ENCODE peak calls at places on chromosome X, in six cellular contexts. N is HCT116, H is K562, G is GM12878, X is H1, F is HepG2. V is an unnamed sample.

GRCh38 chrX:48883729-48884128 is 13.8 kb downstream of the TIMM17B start:
- DNase-seq in N (no peak), H (no peak), G (no peak), X (no peak), F (no peak), V (no peak)

GRCh38 chrX:42720209-42720608 is 57.8 kb downstream of the PPP1R2C start:
- DNase-seq in N (no peak), H (no peak), G (no peak), X (no peak), F (no peak), V (no peak)

GRCh38 chrX:79728421-79728820 is 286.1 kb upstream of the TBX22 start:
- DNase-seq in N (no peak), H (no peak), G (no peak), X (no peak), F (no peak), V (peak)

GRCh38 chrX:15820106-15821073 is 30.1 kb downstream of the ZRSR2 start:
- DNase-seq in N (no peak), H (no peak), G (no peak), X (no peak), F (no peak), V (no peak)

GRCh38 chrX:130793966-130794365 is 109.0 kb downstream of the ENOX2 start:
- DNase-seq in N (no peak), H (no peak), G (no peak), X (no peak), F (no peak), V (no peak)

GRCh38 chrX:57899064-57899463 is 11.2 kb downstream of the ZXDA start:
- DNase-seq in N (no peak), H (no peak), G (no peak), X (no peak), F (no peak), V (no peak)

GRCh38 chrX:16743604-16744325 is 24.4 kb downstream of the SYAP1 start:
- DNase-seq in N (no peak), H (no peak), G (no peak), X (no peak), F (no peak), V (no peak)

GRCh38 chrX:13007519-13008188 is 32.7 kb downstream of the TMSB4X start:
- DNase-seq in N (no peak), H (no peak), G (no peak), X (no peak), F (no peak), V (no peak)

GRCh38 chrX:153554519-153555167 is 37.2 kb downstream of the ATP2B3 start:
- DNase-seq in N (peak), H (peak), G (no peak), X (no peak), F (peak), V (no peak)

GRCh38 chrX:49995021-49995731 is 72.8 kb downstream of the CLCN5 start:
- DNase-seq in N (peak), H (peak), G (no peak), X (no peak), F (peak), V (peak)

GRCh38 chrX:122579521-122579920 is 604.6 kb upstream of the GRIA3 start:
- DNase-seq in N (no peak), H (no peak), G (no peak), X (no peak), F (no peak), V (no peak)

GRCh38 chrX:14290335-14290734 is 239.0 kb upstream of the GLRA2 start:
- DNase-seq in N (no peak), H (no peak), G (no peak), X (no peak), F (no peak), V (no peak)

GRCh38 chrX:97210501-97210900 is 326.8 kb downstream of the RPA4 start:
- DNase-seq in N (no peak), H (no peak), G (no peak), X (no peak), F (no peak), V (no peak)

GRCh38 chrX:29561417-29561816 is 653.9 kb upstream of the MAGEB2 start:
- DNase-seq in N (no peak), H (no peak), G (no peak), X (no peak), F (no peak), V (no peak)

GRCh38 chrX:111555559-111555958 is 44.1 kb downstream of the SERTM2 start:
- DNase-seq in N (no peak), H (no peak), G (no peak), X (no peak), F (no peak), V (no peak)

GRCh38 chrX:74349387-74349786 is 45.4 kb downstream of the ZCCHC13 start:
- DNase-seq in N (peak), H (no peak), G (no peak), X (no peak), F (peak), V (no peak)

GRCh38 chrX:9535101-9535500 is 70.2 kb downstream of the TBL1X start:
- DNase-seq in N (no peak), H (no peak), G (no peak), X (no peak), F (no peak), V (no peak)

GRCh38 chrX:115562492-115562872 is 1.5 kb downstream of the PLS3 start:
- DNase-seq in N (no peak), H (no peak), G (no peak), X (no peak), F (peak), V (no peak)

GRCh38 chrX:47145408-47146120 is 543 bp downstream of the RBM10 start:
- DNase-seq in N (no peak), H (peak), G (no peak), X (no peak), F (no peak), V (no peak)

GRCh38 chrX:115367455-115367854 is 77.9 kb downstream of the LUZP4 start:
- DNase-seq in N (no peak), H (no peak), G (no peak), X (no peak), F (no peak), V (no peak)

GRCh38 chrX:71671938-71672337 is 4.6 kb downstream of the LOC101059915 start:
- DNase-seq in N (no peak), H (no peak), G (no peak), X (no peak), F (no peak), V (no peak)

GRCh38 chrX:40501456-40501855 is 79.3 kb upstream of the ATP6AP2 start:
- DNase-seq in N (no peak), H (no peak), G (no peak), X (no peak), F (no peak), V (no peak)

GRCh38 chrX:87664381-87664780 is 146.8 kb downstream of the KLHL4 start:
- DNase-seq in N (no peak), H (peak), G (no peak), X (no peak), F (no peak), V (no peak)

GRCh38 chrX:66191563-66191962 is 27.5 kb downstream of the HEPH start:
- DNase-seq in N (no peak), H (no peak), G (no peak), X (no peak), F (no peak), V (no peak)

GRCh38 chrX:146481735-146482134 is 327.8 kb upstream of the CXorf51B start:
- DNase-seq in N (no peak), H (no peak), G (no peak), X (peak), F (no peak), V (no peak)

GRCh38 chrX:16978193-16978984 is 31.9 kb downstream of the REPS2 start:
- DNase-seq in N (no peak), H (no peak), G (no peak), X (no peak), F (no peak), V (no peak)

GRCh38 chrX:17826609-17827496 is 34.2 kb downstream of the RAI2 start:
- DNase-seq in N (no peak), H (no peak), G (no peak), X (no peak), F (no peak), V (no peak)

GRCh38 chrX:150486011-150486410 is 82.4 kb upstream of the MTM1 start:
- DNase-seq in N (peak), H (peak), G (no peak), X (no peak), F (peak), V (no peak)

GRCh38 chrX:115362334-115363095 is 73.0 kb downstream of the LUZP4 start:
- DNase-seq in N (no peak), H (no peak), G (no peak), X (no peak), F (no peak), V (no peak)

GRCh38 chrX:14829643-14830042 is 43.2 kb downstream of the FANCB start:
- DNase-seq in N (no peak), H (no peak), G (no peak), X (no peak), F (no peak), V (no peak)

GRCh38 chrX:17859609-17860178 is 1.4 kb downstream of the RAI2 start:
- DNase-seq in N (no peak), H (no peak), G (no peak), X (no peak), F (no peak), V (no peak)

GRCh38 chrX:3143043-3143799 is 102.0 kb downstream of the ARSF start:
- DNase-seq in N (peak), H (peak), G (no peak), X (no peak), F (peak), V (no peak)

GRCh38 chrX:42946544-42947223 is 168.7 kb upstream of the PPP1R2C start:
- DNase-seq in N (no peak), H (no peak), G (no peak), X (no peak), F (no peak), V (no peak)

GRCh38 chrX:141133272-141133671 is 43.7 kb downstream of the LDOC1 start:
- DNase-seq in N (no peak), H (no peak), G (no peak), X (no peak), F (no peak), V (no peak)

GRCh38 chrX:93422693-93423092 is 250.7 kb downstream of the NAP1L3 start:
- DNase-seq in N (no peak), H (peak), G (no peak), X (peak), F (peak), V (peak)

GRCh38 chrX:140432328-140433025 is 72.4 kb downstream of the SOX3 start:
- DNase-seq in N (no peak), H (no peak), G (no peak), X (no peak), F (no peak), V (no peak)

GRCh38 chrX:9706426-9706825 is 59.2 kb downstream of the GPR143 start:
- DNase-seq in N (no peak), H (no peak), G (no peak), X (no peak), F (no peak), V (no peak)

GRCh38 chrX:83022020-83022419 is 486.1 kb upstream of the POU3F4 start:
- DNase-seq in N (no peak), H (no peak), G (no peak), X (peak), F (no peak), V (no peak)

GRCh38 chrX:56232221-56233082 is at the start of gene KLF8:
- DNase-seq in N (peak), H (peak), G (no peak), X (no peak), F (no peak), V (peak)
- TF ChIP-seq ZNF274 in N (no peak), H (no peak), G (no peak), X (no peak), F (no peak), V (no peak)

DNA sequence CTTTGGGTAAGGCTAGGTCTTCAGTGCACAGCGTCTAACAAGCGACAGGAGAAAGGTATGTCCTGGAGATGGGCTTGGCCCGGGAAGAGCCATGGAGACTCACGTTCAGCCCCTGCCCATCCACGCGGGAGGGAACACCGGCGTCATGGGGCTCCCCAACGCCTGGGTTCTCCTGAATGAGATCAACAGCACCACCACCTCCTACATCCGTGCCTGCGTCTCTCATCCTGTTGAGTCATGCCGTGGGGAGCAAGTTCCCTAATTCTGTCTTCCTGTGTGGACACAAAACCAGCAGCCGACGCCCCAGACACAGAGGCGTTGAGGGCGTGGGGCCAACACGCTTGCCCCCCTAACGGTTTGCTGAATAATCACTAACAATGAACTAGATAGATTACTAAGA is 20.1 kb upstream of the IL3RA start:
- DNase-seq in N (no peak), H (no peak), G (no peak), X (no peak), F (no peak), V (no peak)
- TF ChIP-seq YY1 in N (no peak), H (no peak), G (no peak), X (no peak), F (no peak), V (no peak)

GRCh38 chrX:123835661-123836371 is 24.0 kb upstream of the XIAP start:
- DNase-seq in N (peak), H (no peak), G (no peak), X (no peak), F (no peak), V (no peak)
- TF ChIP-seq ZNF274 in N (no peak), H (no peak), G (no peak), X (no peak), F (no peak), V (no peak)

GRCh38 chrX:1546601-1547275 is 9.8 kb upstream of the P2RY8 start:
- DNase-seq in N (no peak), H (no peak), G (no peak), X (no peak), F (no peak), V (no peak)
- TF ChIP-seq YY1 in N (no peak), H (no peak), G (no peak), X (no peak), F (no peak), V (no peak)

GRCh38 chrX:136255543-136255942 is 4.3 kb upstream of the MAP7D3 start:
- DNase-seq in N (no peak), H (no peak), G (no peak), X (no peak), F (no peak), V (no peak)

GRCh38 chrX:136251042-136251991 is at the start of gene MAP7D3:
- DNase-seq in N (peak), H (peak), G (no peak), X (peak), F (no peak), V (no peak)

GRCh38 chrX:136246201-136246600 is 5.0 kb downstream of the MAP7D3 start:
- DNase-seq in N (no peak), H (no peak), G (no peak), X (no peak), F (no peak), V (no peak)

DNA sequence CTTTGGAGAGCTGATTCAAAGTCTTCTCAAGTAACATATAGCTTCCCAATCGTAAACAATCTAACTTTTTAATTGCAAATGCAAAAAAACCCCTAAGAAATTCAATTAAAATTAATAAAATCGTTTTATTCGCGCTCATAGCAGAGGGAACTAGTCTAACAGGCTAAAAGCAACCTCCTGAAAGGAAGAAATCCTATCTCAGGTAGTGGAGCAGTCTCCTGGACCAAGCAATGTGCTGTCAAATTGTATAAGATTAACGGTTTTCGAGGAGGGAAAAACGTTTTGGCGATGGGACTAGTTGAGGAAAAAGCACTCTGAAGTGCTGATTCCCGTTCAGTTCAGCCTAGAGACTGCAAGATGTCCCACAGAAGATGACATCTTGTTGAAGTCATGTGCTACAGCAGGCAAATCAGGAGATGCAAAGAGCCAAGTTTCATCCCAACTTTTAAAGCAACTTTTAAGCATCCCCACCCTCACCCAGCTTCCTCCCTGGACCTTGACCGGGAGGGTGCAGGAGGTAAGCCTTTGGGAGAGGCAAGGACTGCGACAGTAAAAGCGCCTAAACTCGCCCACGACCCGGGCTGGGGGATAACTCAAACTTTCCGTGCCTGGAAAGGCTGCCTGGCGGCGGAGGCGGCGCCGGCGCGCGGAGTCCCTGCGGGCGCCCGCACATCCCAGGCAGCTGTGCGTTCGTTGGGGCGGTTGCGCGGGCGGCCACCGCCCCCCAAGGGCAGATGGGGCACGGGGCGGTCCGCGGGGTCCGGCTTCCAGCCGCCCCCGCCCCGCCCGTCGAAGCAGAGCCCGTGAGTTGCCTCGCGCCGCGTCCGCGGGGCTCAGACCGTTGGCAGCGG is 784 bp downstream of the MAP7D3 start:
- DNase-seq in N (no peak), H (peak), G (no peak), X (no peak), F (no peak), V (no peak)
- TF ChIP-seq ZNF274 in N (no peak), H (no peak), G (no peak), X (no peak), F (no peak), V (no peak)

GRCh38 chrX:68719904-68720614 is 72.6 kb downstream of the STARD8 start:
- DNase-seq in N (no peak), H (peak), G (no peak), X (no peak), F (peak), V (no peak)
- TF ChIP-seq YY1 in N (no peak), H (no peak), G (no peak), X (no peak), F (no peak), V (no peak)

GRCh38 chrX:134171661-134172587 is 65.1 kb upstream of the CCDC160 start:
- DNase-seq in N (no peak), H (no peak), G (no peak), X (no peak), F (no peak), V (no peak)

GRCh38 chrX:134172588-134173259 is 64.3 kb upstream of the CCDC160 start:
- DNase-seq in N (no peak), H (no peak), G (no peak), X (no peak), F (no peak), V (no peak)

GRCh38 chrX:134174859-134175258 is 62.1 kb upstream of the CCDC160 start:
- DNase-seq in N (no peak), H (no peak), G (no peak), X (peak), F (no peak), V (peak)

GRCh38 chrX:134174273-134174660 is 62.7 kb upstream of the CCDC160 start:
- DNase-seq in N (no peak), H (no peak), G (no peak), X (no peak), F (no peak), V (no peak)

DNA sequence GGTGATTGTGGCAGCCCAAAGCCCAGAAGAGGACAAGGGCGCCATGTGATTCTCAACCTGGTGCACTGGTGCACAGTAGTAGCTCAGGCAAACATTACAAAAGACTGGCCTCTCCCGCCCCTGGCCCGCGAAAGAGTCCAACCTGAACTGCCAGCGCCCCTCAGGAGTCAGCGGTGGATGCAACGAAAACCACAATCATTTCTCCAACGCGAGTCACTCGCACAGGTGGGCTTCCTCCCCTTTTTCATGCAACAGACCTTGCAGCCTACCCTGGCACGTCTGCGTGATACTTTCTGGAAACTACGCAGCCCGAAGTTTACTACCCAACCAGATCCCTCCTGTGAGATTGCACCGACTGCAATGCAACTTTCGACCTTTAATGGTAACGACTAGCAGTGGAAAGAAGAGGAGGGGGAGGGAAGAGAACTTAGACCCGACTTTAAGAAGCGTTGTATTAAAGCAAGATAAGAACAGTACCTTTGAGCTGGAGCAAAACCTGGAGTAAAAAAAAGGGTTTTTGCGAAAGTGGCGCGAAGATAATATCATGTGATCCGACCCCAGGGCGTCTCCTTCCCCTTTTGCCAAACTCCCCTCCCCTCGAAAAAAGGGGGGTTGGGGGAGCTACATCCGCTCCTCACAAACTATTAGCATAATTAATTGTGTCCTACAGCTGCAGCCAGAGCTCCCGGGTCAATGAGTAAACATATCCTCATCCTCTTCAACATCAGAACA is 63.3 kb upstream of the CCDC160 start:
- DNase-seq in N (no peak), H (no peak), G (no peak), X (no peak), F (no peak), V (peak)
- TF ChIP-seq ZNF274 in N (no peak), H (no peak), G (no peak), X (no peak), F (no peak), V (no peak)

GRCh38 chrX:128425546-128425945 is 373.3 kb upstream of the ACTRT1 start:
- DNase-seq in N (no peak), H (no peak), G (no peak), X (no peak), F (no peak), V (no peak)
- TF ChIP-seq YY1 in N (no peak), H (no peak), G (no peak), X (no peak), F (no peak), V (no peak)

GRCh38 chrX:7021991-7022390 is 125.5 kb upstream of the STS start:
- DNase-seq in N (no peak), H (no peak), G (no peak), X (no peak), F (no peak), V (no peak)
- TF ChIP-seq ZNF274 in N (no peak), H (no peak), G (no peak), X (no peak), F (no peak), V (no peak)

V was measured in NT2/D1.